ENCODE peak calls at places on chromosomes 3 and 15, in seven cellular contexts. D is CD4-positive, alpha-beta T cell; B is neuronal stem cell; E is body of pancreas; N is uterus; A is WERI-Rb-1; X is K562. U is an unnamed sample.

GRCh38 chr15:41150279-41150678 is 34.2 kb upstream of the INO80 start:
- DNase-seq in D (no peak), B (no peak), E (no peak), N (no peak), A (no peak), X (no peak), U (no peak)

GRCh38 chr3:16266714-16267113 is 1.7 kb downstream of the OXNAD1 start:
- DNase-seq in D (no peak), B (no peak), E (no peak), N (no peak), A (no peak), X (no peak), U (no peak)

GRCh38 chr15:69141286-69141701 is 19.1 kb upstream of the GLCE start:
- DNase-seq in D (no peak), B (no peak), E (no peak), N (no peak), A (no peak), X (peak), U (no peak)

GRCh38 chr15:82650046-82650670 is 3.0 kb upstream of the CPEB1 start:
- DNase-seq in D (no peak), B (no peak), E (no peak), N (no peak), A (no peak), X (no peak), U (peak)

GRCh38 chr15:91369823-91370222 is 269.8 kb downstream of the SV2B start:
- DNase-seq in D (no peak), B (no peak), E (no peak), N (no peak), A (no peak), X (no peak), U (no peak)

GRCh38 chr15:69909719-69910444 is 187.8 kb downstream of the TLE3 start:
- DNase-seq in D (no peak), B (no peak), E (no peak), N (no peak), A (no peak), X (peak), U (no peak)

GRCh38 chr3:51712020-51712385 is 5.1 kb downstream of the GRM2 start:
- DNase-seq in D (no peak), B (no peak), E (no peak), N (no peak), A (no peak), X (no peak), U (no peak)

GRCh38 chr3:63984391-63984790 is 38.9 kb downstream of the PSMD6 start:
- DNase-seq in D (no peak), B (no peak), E (no peak), N (no peak), A (no peak), X (no peak), U (no peak)

GRCh38 chr15:66401130-66402021 is 14.7 kb downstream of the MAP2K1 start:
- DNase-seq in D (no peak), B (no peak), E (no peak), N (no peak), A (no peak), X (no peak), U (no peak)

GRCh38 chr15:80076321-80077318 is 17.1 kb downstream of the ZFAND6 start:
- DNase-seq in D (no peak), B (no peak), E (no peak), N (no peak), A (no peak), X (no peak), U (no peak)
- H3K27ac ChIP-seq in D (no peak), B (no peak), E (no peak), N (no peak), A (no peak), X (no peak), U (no peak)

GRCh38 chr15:26759991-26760390 is 12.9 kb downstream of the GABRB3 start:
- DNase-seq in D (no peak), B (no peak), E (no peak), N (no peak), A (no peak), X (no peak), U (no peak)
- H3K27ac ChIP-seq in D (no peak), B (no peak), E (no peak), N (no peak), A (no peak), X (no peak), U (no peak)

GRCh38 chr3:172174396-172175253 is 135.2 kb downstream of the FNDC3B start:
- DNase-seq in D (no peak), B (no peak), E (no peak), N (no peak), A (no peak), X (no peak), U (no peak)

GRCh38 chr3:172177046-172177445 is 137.7 kb downstream of the FNDC3B start:
- DNase-seq in D (no peak), B (no peak), E (no peak), N (no peak), A (no peak), X (no peak), U (no peak)

GRCh38 chr3:172177803-172178316 is 138.5 kb downstream of the FNDC3B start:
- DNase-seq in D (no peak), B (no peak), E (no peak), N (no peak), A (no peak), X (no peak), U (no peak)

GRCh38 chr3:172175254-172175599 is 135.8 kb downstream of the FNDC3B start:
- DNase-seq in D (no peak), B (no peak), E (no peak), N (no peak), A (no peak), X (no peak), U (no peak)

DNA sequence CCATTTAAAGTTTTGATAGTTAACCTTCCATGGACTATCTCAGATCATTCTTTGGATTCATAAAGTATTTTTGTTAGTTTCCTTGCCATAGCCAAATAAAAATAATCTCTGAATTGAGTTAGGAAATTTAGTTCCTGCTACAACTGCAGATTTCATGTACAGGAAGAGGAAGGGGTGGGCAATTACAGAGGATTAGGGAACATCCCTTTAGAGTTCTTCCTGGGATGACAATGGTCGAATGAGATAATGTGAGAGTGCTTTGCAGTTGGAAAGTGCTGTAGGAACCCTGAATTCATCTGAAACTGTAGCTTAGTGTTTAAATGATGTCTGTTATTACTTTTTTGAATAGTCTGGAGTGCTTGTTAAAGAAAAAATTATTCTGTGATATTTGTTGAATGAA is 137.0 kb downstream of the FNDC3B start:
- DNase-seq in D (no peak), B (no peak), E (no peak), N (no peak), A (no peak), X (no peak), U (no peak)
- H3K27ac ChIP-seq in D (no peak), B (no peak), E (peak), N (no peak), A (no peak), X (peak), U (no peak)

GRCh38 chr3:155192957-155193746 is 100.3 kb downstream of the STRIT1 start:
- DNase-seq in D (no peak), B (no peak), E (no peak), N (no peak), A (no peak), X (no peak), U (no peak)
- H3K27ac ChIP-seq in D (no peak), B (no peak), E (no peak), N (no peak), A (no peak), X (no peak), U (no peak)